ENCODE peak calls at places on chromosomes 13 and 19, in six cellular contexts. One of them, this sample, is unnamed.

GRCh38 chr19:47316513-47316912 is 6.9 kb downstream of the C5AR1 start:
- DNase-seq in prostate gland: no peak
- DNase-seq in body of pancreas: no peak
- DNase-seq in tibial nerve: no peak
- DNase-seq in A549: no peak
- DNase-seq in GM12891: no peak
- DNase-seq in this sample: no peak

GRCh38 chr19:2021453-2022140 is 6.1 kb upstream of the BTBD2 start:
- DNase-seq in A549: no peak
- DNase-seq in body of pancreas: no peak
- DNase-seq in GM12891: no peak
- DNase-seq in tibial nerve: no peak
- DNase-seq in prostate gland: no peak
- DNase-seq in this sample: no peak

GRCh38 chr13:109626386-109627171 is 159.8 kb downstream of the IRS2 start:
- DNase-seq in body of pancreas: no peak
- DNase-seq in tibial nerve: no peak
- DNase-seq in prostate gland: no peak
- DNase-seq in GM12891: no peak
- DNase-seq in A549: no peak
- DNase-seq in this sample: no peak

GRCh38 chr19:14138576-14139265 is 2.3 kb upstream of the ASF1B start:
- DNase-seq in prostate gland: no peak
- DNase-seq in tibial nerve: no peak
- DNase-seq in A549: no peak
- DNase-seq in GM12891: no peak
- DNase-seq in body of pancreas: no peak
- DNase-seq in this sample: no peak

GRCh38 chr13:45678282-45678681 is 23.8 kb upstream of the CBY2 start:
- DNase-seq in tibial nerve: no peak
- DNase-seq in body of pancreas: no peak
- DNase-seq in prostate gland: no peak
- DNase-seq in A549: no peak
- DNase-seq in GM12891: no peak
- DNase-seq in this sample: no peak

GRCh38 chr13:113836917-113837553 is 26.8 kb downstream of the GAS6 start:
- DNase-seq in tibial nerve: peak
- DNase-seq in GM12891: no peak
- DNase-seq in A549: peak
- DNase-seq in body of pancreas: peak
- DNase-seq in prostate gland: peak
- DNase-seq in this sample: no peak

GRCh38 chr13:21208755-21209154 is 32.3 kb downstream of the MRPL57 start:
- DNase-seq in prostate gland: no peak
- DNase-seq in tibial nerve: no peak
- DNase-seq in body of pancreas: no peak
- DNase-seq in GM12891: no peak
- DNase-seq in A549: no peak
- DNase-seq in this sample: no peak

GRCh38 chr19:42411581-42412178 is 15.5 kb downstream of the LIPE start:
- DNase-seq in tibial nerve: no peak
- DNase-seq in GM12891: no peak
- DNase-seq in prostate gland: no peak
- DNase-seq in A549: no peak
- DNase-seq in body of pancreas: no peak
- DNase-seq in this sample: no peak

GRCh38 chr13:99792079-99792921 is 179.3 kb downstream of the ZIC5 start:
- DNase-seq in tibial nerve: no peak
- DNase-seq in A549: no peak
- DNase-seq in body of pancreas: no peak
- DNase-seq in GM12891: no peak
- DNase-seq in prostate gland: no peak
- DNase-seq in this sample: no peak

GRCh38 chr19:23525265-23525862 is 130.1 kb upstream of the ZNF91 start:
- DNase-seq in A549: no peak
- DNase-seq in prostate gland: no peak
- DNase-seq in GM12891: no peak
- DNase-seq in body of pancreas: no peak
- DNase-seq in tibial nerve: no peak
- DNase-seq in this sample: no peak

GRCh38 chr19:2631213-2631821 is 71.2 kb downstream of the GNG7 start:
- DNase-seq in prostate gland: no peak
- DNase-seq in body of pancreas: no peak
- DNase-seq in tibial nerve: no peak
- DNase-seq in GM12891: no peak
- DNase-seq in A549: no peak
- DNase-seq in this sample: no peak

GRCh38 chr19:13425151-13425550 is 81.1 kb downstream of the CACNA1A start:
- DNase-seq in tibial nerve: no peak
- DNase-seq in body of pancreas: no peak
- DNase-seq in prostate gland: no peak
- DNase-seq in A549: no peak
- DNase-seq in GM12891: no peak
- DNase-seq in this sample: no peak

GRCh38 chr19:1748703-1749341 is 4.5 kb upstream of the ONECUT3 start:
- DNase-seq in GM12891: no peak
- DNase-seq in A549: no peak
- DNase-seq in tibial nerve: no peak
- DNase-seq in body of pancreas: no peak
- DNase-seq in prostate gland: no peak
- DNase-seq in this sample: no peak

GRCh38 chr13:35378939-35379338 is 97.5 kb downstream of the MAB21L1 start:
- DNase-seq in body of pancreas: no peak
- DNase-seq in A549: no peak
- DNase-seq in prostate gland: no peak
- DNase-seq in GM12891: no peak
- DNase-seq in tibial nerve: no peak
- DNase-seq in this sample: no peak

GRCh38 chr19:48445256-48445605 is 552 bp upstream of the GRWD1 start:
- DNase-seq in A549: peak
- DNase-seq in GM12891: no peak
- DNase-seq in prostate gland: peak
- DNase-seq in body of pancreas: peak
- DNase-seq in tibial nerve: peak
- DNase-seq in this sample: no peak

GRCh38 chr19:16062789-16063188 is 13.5 kb upstream of the TPM4 start:
- DNase-seq in tibial nerve: no peak
- DNase-seq in body of pancreas: peak
- DNase-seq in prostate gland: no peak
- DNase-seq in A549: no peak
- DNase-seq in GM12891: no peak
- DNase-seq in this sample: no peak

GRCh38 chr13:99926014-99926731 is 45.4 kb downstream of the ZIC5 start:
- DNase-seq in A549: peak
- DNase-seq in body of pancreas: peak
- DNase-seq in GM12891: no peak
- DNase-seq in tibial nerve: no peak
- DNase-seq in prostate gland: peak
- DNase-seq in this sample: no peak

GRCh38 chr13:43258771-43259170 is 235.4 kb downstream of the DNAJC15 start:
- DNase-seq in tibial nerve: no peak
- DNase-seq in A549: no peak
- DNase-seq in GM12891: no peak
- DNase-seq in body of pancreas: no peak
- DNase-seq in prostate gland: no peak
- DNase-seq in this sample: no peak

GRCh38 chr19:2337329-2337707 is 8.8 kb downstream of the SPPL2B start:
- DNase-seq in prostate gland: no peak
- DNase-seq in tibial nerve: peak
- DNase-seq in GM12891: no peak
- DNase-seq in body of pancreas: peak
- DNase-seq in A549: no peak
- DNase-seq in this sample: no peak

GRCh38 chr13:34412817-34413365 is 529.2 kb upstream of the NBEA start:
- DNase-seq in prostate gland: no peak
- DNase-seq in body of pancreas: no peak
- DNase-seq in GM12891: no peak
- DNase-seq in tibial nerve: no peak
- DNase-seq in A549: no peak
- DNase-seq in this sample: no peak

GRCh38 chr19:38660724-38661123 is 13.3 kb downstream of the ACTN4 start:
- DNase-seq in tibial nerve: no peak
- DNase-seq in prostate gland: no peak
- DNase-seq in body of pancreas: no peak
- DNase-seq in A549: no peak
- DNase-seq in GM12891: no peak
- DNase-seq in this sample: no peak

GRCh38 chr19:38661166-38661565 is 13.7 kb downstream of the ACTN4 start:
- DNase-seq in tibial nerve: no peak
- DNase-seq in body of pancreas: no peak
- DNase-seq in A549: no peak
- DNase-seq in prostate gland: no peak
- DNase-seq in GM12891: no peak
- DNase-seq in this sample: no peak

GRCh38 chr19:38656171-38656981 is 8.9 kb downstream of the ACTN4 start:
- DNase-seq in body of pancreas: no peak
- DNase-seq in tibial nerve: peak
- DNase-seq in GM12891: no peak
- DNase-seq in A549: no peak
- DNase-seq in prostate gland: no peak
- DNase-seq in this sample: no peak

GRCh38 chr19:38657633-38658222 is 10.3 kb downstream of the ACTN4 start:
- DNase-seq in GM12891: no peak
- DNase-seq in prostate gland: no peak
- DNase-seq in body of pancreas: no peak
- DNase-seq in tibial nerve: no peak
- DNase-seq in A549: peak
- DNase-seq in this sample: no peak

GRCh38 chr19:38658462-38659306 is 11.2 kb downstream of the ACTN4 start:
- DNase-seq in GM12891: no peak
- DNase-seq in prostate gland: peak
- DNase-seq in body of pancreas: peak
- DNase-seq in tibial nerve: no peak
- DNase-seq in A549: peak
- DNase-seq in this sample: peak
- TF ChIP-seq POLR2A in GM12891: no peak
- TF ChIP-seq POLR2A in prostate gland: no peak
- TF ChIP-seq POLR2A in body of pancreas: peak
- TF ChIP-seq POLR2A in tibial nerve: no peak
- TF ChIP-seq POLR2A in A549: no peak
- TF ChIP-seq POLR2A in this sample: peak

DNA sequence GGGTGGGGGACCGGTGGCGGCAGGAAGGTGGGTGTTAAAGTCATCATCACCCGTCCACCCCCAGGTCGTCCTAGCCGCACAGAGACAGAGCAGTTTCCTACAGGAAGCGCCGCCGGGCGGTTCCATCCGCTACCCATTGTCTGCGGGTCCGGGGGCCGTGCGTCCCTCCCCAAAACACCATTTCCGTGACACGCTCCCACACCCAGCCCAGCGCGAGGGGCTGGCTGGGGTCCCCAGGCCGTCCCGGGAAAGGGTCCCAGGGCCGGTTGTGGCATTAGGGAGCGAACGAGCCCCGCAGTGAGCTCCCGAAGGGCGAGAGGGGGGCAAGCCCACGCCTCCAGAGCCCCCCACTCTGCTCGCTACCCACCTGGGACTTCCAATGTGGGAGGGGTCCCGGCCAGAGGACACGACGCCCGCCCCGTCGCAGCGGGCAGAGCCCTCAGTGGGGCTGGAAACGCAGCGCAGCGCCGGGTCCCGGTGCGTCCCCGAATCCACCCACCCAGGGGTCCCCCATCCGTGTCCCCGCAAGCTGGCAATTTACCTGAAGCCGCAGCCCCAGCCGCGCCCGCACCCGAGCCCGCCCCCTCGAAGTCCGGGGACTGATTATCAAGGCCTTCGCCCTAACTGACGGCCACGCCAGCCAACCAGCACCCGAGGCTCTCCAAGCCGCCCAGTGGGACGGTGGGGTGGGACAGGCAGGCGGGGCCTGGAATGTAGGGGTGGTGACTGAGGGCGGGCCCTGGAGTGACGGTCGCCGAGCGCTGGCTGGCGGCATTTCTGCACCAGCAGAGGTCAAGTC is at the start of gene KANK3:
- DNase-seq in GM12891: peak
- DNase-seq in body of pancreas: peak
- DNase-seq in A549: peak
- DNase-seq in tibial nerve: peak
- DNase-seq in prostate gland: peak
- DNase-seq in this sample: peak
- TF ChIP-seq POLR2A in GM12891: no peak
- TF ChIP-seq POLR2A in body of pancreas: peak
- TF ChIP-seq POLR2A in A549: no peak
- TF ChIP-seq POLR2A in tibial nerve: peak
- TF ChIP-seq POLR2A in prostate gland: peak
- TF ChIP-seq POLR2A in this sample: peak

GRCh38 chr19:4815426-4816387 is 15.8 kb downstream of the TICAM1 start:
- DNase-seq in prostate gland: peak
- DNase-seq in tibial nerve: peak
- DNase-seq in GM12891: peak
- DNase-seq in body of pancreas: peak
- DNase-seq in A549: peak
- DNase-seq in this sample: peak
- TF ChIP-seq POLR2A in prostate gland: no peak
- TF ChIP-seq POLR2A in tibial nerve: no peak
- TF ChIP-seq POLR2A in GM12891: peak
- TF ChIP-seq POLR2A in body of pancreas: no peak
- TF ChIP-seq POLR2A in A549: no peak
- TF ChIP-seq POLR2A in this sample: no peak

GRCh38 chr13:41133951-41134350 is 1.3 kb upstream of the KBTBD6 start:
- DNase-seq in tibial nerve: no peak
- DNase-seq in A549: no peak
- DNase-seq in prostate gland: no peak
- DNase-seq in body of pancreas: no peak
- DNase-seq in GM12891: no peak
- DNase-seq in this sample: no peak

GRCh38 chr13:41130356-41130755 is 2.2 kb downstream of the KBTBD6 start:
- DNase-seq in tibial nerve: no peak
- DNase-seq in A549: no peak
- DNase-seq in prostate gland: no peak
- DNase-seq in GM12891: no peak
- DNase-seq in body of pancreas: no peak
- DNase-seq in this sample: no peak

GRCh38 chr13:41136396-41137031 is 3.9 kb upstream of the KBTBD6 start:
- DNase-seq in prostate gland: no peak
- DNase-seq in GM12891: no peak
- DNase-seq in A549: no peak
- DNase-seq in body of pancreas: no peak
- DNase-seq in tibial nerve: no peak
- DNase-seq in this sample: no peak

GRCh38 chr13:41137241-41137640 is 4.6 kb upstream of the KBTBD6 start:
- DNase-seq in prostate gland: no peak
- DNase-seq in tibial nerve: no peak
- DNase-seq in A549: no peak
- DNase-seq in GM12891: no peak
- DNase-seq in body of pancreas: no peak
- DNase-seq in this sample: no peak

DNA sequence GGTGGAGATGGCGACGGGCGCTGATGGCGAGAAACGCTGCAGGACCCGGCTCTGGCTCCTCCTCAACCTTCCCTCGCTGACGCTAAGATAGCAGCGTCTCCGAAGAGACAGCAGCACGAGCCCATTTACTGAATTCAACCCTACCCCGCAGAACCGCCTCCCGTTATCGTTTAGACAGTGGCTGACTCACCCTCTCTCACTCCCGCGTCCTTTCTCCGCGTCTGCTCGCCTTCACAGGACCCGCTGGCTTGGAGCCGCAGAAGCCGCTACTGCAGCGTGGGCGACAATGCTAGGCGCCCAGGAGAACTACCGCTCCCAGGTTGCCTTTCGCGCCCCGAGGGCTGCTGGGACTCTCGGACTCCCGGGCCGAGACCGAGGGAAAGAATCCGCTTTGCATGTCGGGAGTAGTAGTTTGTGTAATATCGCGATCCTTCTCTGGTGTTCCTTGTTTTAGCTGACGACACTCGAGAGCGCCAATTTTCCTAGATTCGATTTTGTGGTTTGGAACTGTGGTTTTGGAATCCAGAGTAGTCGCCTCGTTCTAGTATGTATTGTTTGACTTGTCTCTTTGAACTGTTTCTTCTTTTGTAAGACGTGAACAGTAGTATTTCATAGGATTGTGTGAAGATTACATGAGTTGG is at the start of gene KBTBD6:
- DNase-seq in prostate gland: peak
- DNase-seq in GM12891: peak
- DNase-seq in A549: peak
- DNase-seq in body of pancreas: peak
- DNase-seq in tibial nerve: peak
- DNase-seq in this sample: peak
- TF ChIP-seq POLR2A in prostate gland: peak
- TF ChIP-seq POLR2A in GM12891: peak
- TF ChIP-seq POLR2A in A549: peak
- TF ChIP-seq POLR2A in body of pancreas: peak
- TF ChIP-seq POLR2A in tibial nerve: peak
- TF ChIP-seq POLR2A in this sample: peak

This sample was measured in breast epithelium.